ENCODE peak calls at places on chromosome 13, in seven cellular contexts. One of them, this sample, is unnamed.

GRCh38 chr13:65913173-65913572 is 1317.0 kb downstream of the PCDH9 start:
- DNase-seq in DMS153: no peak
- DNase-seq in endodermal cell: no peak
- DNase-seq in amygdala: no peak
- DNase-seq in effector memory CD8-positive, alpha-beta T cell: no peak
- DNase-seq in non-pigmented ciliary epithelial cell: peak
- DNase-seq in activated CD4-positive, alpha-beta T cell treated with anti-CD3 and anti-CD28 coated beads, Interleukin-2, amount 50 U/mL, for 1 hour: no peak
- DNase-seq in this sample: no peak

GRCh38 chr13:29543230-29544215 is 52.0 kb downstream of the SLC7A1 start:
- DNase-seq in DMS153: no peak
- DNase-seq in endodermal cell: peak
- DNase-seq in amygdala: no peak
- DNase-seq in effector memory CD8-positive, alpha-beta T cell: no peak
- DNase-seq in non-pigmented ciliary epithelial cell: no peak
- DNase-seq in activated CD4-positive, alpha-beta T cell treated with anti-CD3 and anti-CD28 coated beads, Interleukin-2, amount 50 U/mL, for 1 hour: no peak
- DNase-seq in this sample: peak

GRCh38 chr13:94192576-94192975 is 286.9 kb downstream of the DCT start:
- DNase-seq in DMS153: peak
- DNase-seq in endodermal cell: peak
- DNase-seq in amygdala: no peak
- DNase-seq in effector memory CD8-positive, alpha-beta T cell: no peak
- DNase-seq in non-pigmented ciliary epithelial cell: no peak
- DNase-seq in activated CD4-positive, alpha-beta T cell treated with anti-CD3 and anti-CD28 coated beads, Interleukin-2, amount 50 U/mL, for 1 hour: no peak
- DNase-seq in this sample: peak

GRCh38 chr13:46982856-46983582 is 86.2 kb upstream of the HTR2A start:
- DNase-seq in DMS153: no peak
- DNase-seq in endodermal cell: no peak
- DNase-seq in amygdala: no peak
- DNase-seq in effector memory CD8-positive, alpha-beta T cell: no peak
- DNase-seq in non-pigmented ciliary epithelial cell: no peak
- DNase-seq in activated CD4-positive, alpha-beta T cell treated with anti-CD3 and anti-CD28 coated beads, Interleukin-2, amount 50 U/mL, for 1 hour: no peak
- DNase-seq in this sample: no peak

GRCh38 chr13:27035892-27036235 is 135.7 kb downstream of the USP12 start:
- DNase-seq in DMS153: no peak
- DNase-seq in endodermal cell: no peak
- DNase-seq in amygdala: no peak
- DNase-seq in effector memory CD8-positive, alpha-beta T cell: no peak
- DNase-seq in non-pigmented ciliary epithelial cell: no peak
- DNase-seq in activated CD4-positive, alpha-beta T cell treated with anti-CD3 and anti-CD28 coated beads, Interleukin-2, amount 50 U/mL, for 1 hour: no peak
- DNase-seq in this sample: peak

GRCh38 chr13:48006396-48006795 is 5.3 kb upstream of the SUCLA2 start:
- DNase-seq in DMS153: no peak
- DNase-seq in endodermal cell: no peak
- DNase-seq in amygdala: no peak
- DNase-seq in effector memory CD8-positive, alpha-beta T cell: no peak
- DNase-seq in non-pigmented ciliary epithelial cell: no peak
- DNase-seq in activated CD4-positive, alpha-beta T cell treated with anti-CD3 and anti-CD28 coated beads, Interleukin-2, amount 50 U/mL, for 1 hour: no peak
- DNase-seq in this sample: no peak

GRCh38 chr13:71606818-71607217 is 260.2 kb downstream of the DACH1 start:
- DNase-seq in DMS153: no peak
- DNase-seq in endodermal cell: no peak
- DNase-seq in amygdala: no peak
- DNase-seq in effector memory CD8-positive, alpha-beta T cell: no peak
- DNase-seq in non-pigmented ciliary epithelial cell: no peak
- DNase-seq in activated CD4-positive, alpha-beta T cell treated with anti-CD3 and anti-CD28 coated beads, Interleukin-2, amount 50 U/mL, for 1 hour: no peak
- DNase-seq in this sample: no peak

GRCh38 chr13:31835932-31836331 is 96.6 kb downstream of the RXFP2 start:
- DNase-seq in DMS153: peak
- DNase-seq in endodermal cell: no peak
- DNase-seq in amygdala: no peak
- DNase-seq in effector memory CD8-positive, alpha-beta T cell: no peak
- DNase-seq in non-pigmented ciliary epithelial cell: peak
- DNase-seq in activated CD4-positive, alpha-beta T cell treated with anti-CD3 and anti-CD28 coated beads, Interleukin-2, amount 50 U/mL, for 1 hour: no peak
- DNase-seq in this sample: no peak

GRCh38 chr13:29924951-29925350 is 74.5 kb upstream of the UBL3 start:
- DNase-seq in DMS153: no peak
- DNase-seq in endodermal cell: no peak
- DNase-seq in amygdala: no peak
- DNase-seq in effector memory CD8-positive, alpha-beta T cell: no peak
- DNase-seq in non-pigmented ciliary epithelial cell: no peak
- DNase-seq in activated CD4-positive, alpha-beta T cell treated with anti-CD3 and anti-CD28 coated beads, Interleukin-2, amount 50 U/mL, for 1 hour: no peak
- DNase-seq in this sample: no peak

GRCh38 chr13:60143775-60144174 is 20.0 kb downstream of the DIAPH3 start:
- DNase-seq in DMS153: peak
- DNase-seq in endodermal cell: no peak
- DNase-seq in amygdala: no peak
- DNase-seq in effector memory CD8-positive, alpha-beta T cell: no peak
- DNase-seq in non-pigmented ciliary epithelial cell: no peak
- DNase-seq in activated CD4-positive, alpha-beta T cell treated with anti-CD3 and anti-CD28 coated beads, Interleukin-2, amount 50 U/mL, for 1 hour: no peak
- DNase-seq in this sample: no peak

GRCh38 chr13:27372896-27373295 is 51.5 kb upstream of the GTF3A start:
- DNase-seq in DMS153: peak
- DNase-seq in endodermal cell: no peak
- DNase-seq in amygdala: no peak
- DNase-seq in effector memory CD8-positive, alpha-beta T cell: no peak
- DNase-seq in non-pigmented ciliary epithelial cell: no peak
- DNase-seq in activated CD4-positive, alpha-beta T cell treated with anti-CD3 and anti-CD28 coated beads, Interleukin-2, amount 50 U/mL, for 1 hour: no peak
- DNase-seq in this sample: peak

GRCh38 chr13:49840266-49840665 is 47.8 kb upstream of the KPNA3 start:
- DNase-seq in DMS153: no peak
- DNase-seq in endodermal cell: no peak
- DNase-seq in amygdala: no peak
- DNase-seq in effector memory CD8-positive, alpha-beta T cell: no peak
- DNase-seq in non-pigmented ciliary epithelial cell: no peak
- DNase-seq in activated CD4-positive, alpha-beta T cell treated with anti-CD3 and anti-CD28 coated beads, Interleukin-2, amount 50 U/mL, for 1 hour: no peak
- DNase-seq in this sample: no peak

GRCh38 chr13:43543331-43543730 is 243.4 kb downstream of the ENOX1 start:
- DNase-seq in DMS153: no peak
- DNase-seq in endodermal cell: no peak
- DNase-seq in amygdala: no peak
- DNase-seq in effector memory CD8-positive, alpha-beta T cell: no peak
- DNase-seq in non-pigmented ciliary epithelial cell: no peak
- DNase-seq in activated CD4-positive, alpha-beta T cell treated with anti-CD3 and anti-CD28 coated beads, Interleukin-2, amount 50 U/mL, for 1 hour: no peak
- DNase-seq in this sample: no peak

GRCh38 chr13:101127741-101128353 is 288.5 kb downstream of the NALCN start:
- DNase-seq in DMS153: no peak
- DNase-seq in endodermal cell: no peak
- DNase-seq in amygdala: no peak
- DNase-seq in effector memory CD8-positive, alpha-beta T cell: no peak
- DNase-seq in non-pigmented ciliary epithelial cell: no peak
- DNase-seq in activated CD4-positive, alpha-beta T cell treated with anti-CD3 and anti-CD28 coated beads, Interleukin-2, amount 50 U/mL, for 1 hour: no peak
- DNase-seq in this sample: no peak

GRCh38 chr13:108785844-108786243 is 156.4 kb downstream of the MYO16 start:
- DNase-seq in DMS153: no peak
- DNase-seq in endodermal cell: no peak
- DNase-seq in amygdala: no peak
- DNase-seq in effector memory CD8-positive, alpha-beta T cell: no peak
- DNase-seq in non-pigmented ciliary epithelial cell: no peak
- DNase-seq in activated CD4-positive, alpha-beta T cell treated with anti-CD3 and anti-CD28 coated beads, Interleukin-2, amount 50 U/mL, for 1 hour: no peak
- DNase-seq in this sample: no peak

GRCh38 chr13:59276436-59276835 is 887.3 kb downstream of the DIAPH3 start:
- DNase-seq in DMS153: no peak
- DNase-seq in endodermal cell: no peak
- DNase-seq in amygdala: no peak
- DNase-seq in effector memory CD8-positive, alpha-beta T cell: no peak
- DNase-seq in non-pigmented ciliary epithelial cell: no peak
- DNase-seq in activated CD4-positive, alpha-beta T cell treated with anti-CD3 and anti-CD28 coated beads, Interleukin-2, amount 50 U/mL, for 1 hour: no peak
- DNase-seq in this sample: no peak

GRCh38 chr13:44470623-44471562 is 97.3 kb downstream of the SERP2 start:
- DNase-seq in DMS153: no peak
- DNase-seq in endodermal cell: no peak
- DNase-seq in amygdala: no peak
- DNase-seq in effector memory CD8-positive, alpha-beta T cell: no peak
- DNase-seq in non-pigmented ciliary epithelial cell: no peak
- DNase-seq in activated CD4-positive, alpha-beta T cell treated with anti-CD3 and anti-CD28 coated beads, Interleukin-2, amount 50 U/mL, for 1 hour: no peak
- DNase-seq in this sample: no peak

GRCh38 chr13:30157616-30157993 is 149.7 kb downstream of the KATNAL1 start:
- DNase-seq in DMS153: no peak
- DNase-seq in endodermal cell: no peak
- DNase-seq in amygdala: no peak
- DNase-seq in effector memory CD8-positive, alpha-beta T cell: no peak
- DNase-seq in non-pigmented ciliary epithelial cell: no peak
- DNase-seq in activated CD4-positive, alpha-beta T cell treated with anti-CD3 and anti-CD28 coated beads, Interleukin-2, amount 50 U/mL, for 1 hour: no peak
- DNase-seq in this sample: peak

GRCh38 chr13:24165746-24166145 is 5.2 kb downstream of the SPATA13 start:
- DNase-seq in DMS153: no peak
- DNase-seq in endodermal cell: peak
- DNase-seq in amygdala: no peak
- DNase-seq in effector memory CD8-positive, alpha-beta T cell: no peak
- DNase-seq in non-pigmented ciliary epithelial cell: no peak
- DNase-seq in activated CD4-positive, alpha-beta T cell treated with anti-CD3 and anti-CD28 coated beads, Interleukin-2, amount 50 U/mL, for 1 hour: no peak
- DNase-seq in this sample: no peak

GRCh38 chr13:68176486-68176885 is 946.4 kb upstream of the PCDH9 start:
- DNase-seq in DMS153: no peak
- DNase-seq in endodermal cell: no peak
- DNase-seq in amygdala: no peak
- DNase-seq in effector memory CD8-positive, alpha-beta T cell: no peak
- DNase-seq in non-pigmented ciliary epithelial cell: peak
- DNase-seq in activated CD4-positive, alpha-beta T cell treated with anti-CD3 and anti-CD28 coated beads, Interleukin-2, amount 50 U/mL, for 1 hour: no peak
- DNase-seq in this sample: no peak

GRCh38 chr13:79126706-79127105 is 279.3 kb downstream of the RBM26 start:
- DNase-seq in DMS153: no peak
- DNase-seq in endodermal cell: no peak
- DNase-seq in amygdala: no peak
- DNase-seq in effector memory CD8-positive, alpha-beta T cell: no peak
- DNase-seq in non-pigmented ciliary epithelial cell: no peak
- DNase-seq in activated CD4-positive, alpha-beta T cell treated with anti-CD3 and anti-CD28 coated beads, Interleukin-2, amount 50 U/mL, for 1 hour: no peak
- DNase-seq in this sample: no peak

GRCh38 chr13:60765700-60766411 is 368.8 kb downstream of the TDRD3 start:
- DNase-seq in DMS153: no peak
- DNase-seq in endodermal cell: no peak
- DNase-seq in amygdala: no peak
- DNase-seq in effector memory CD8-positive, alpha-beta T cell: no peak
- DNase-seq in non-pigmented ciliary epithelial cell: peak
- DNase-seq in activated CD4-positive, alpha-beta T cell treated with anti-CD3 and anti-CD28 coated beads, Interleukin-2, amount 50 U/mL, for 1 hour: no peak
- DNase-seq in this sample: peak

GRCh38 chr13:75402787-75403186 is 79.2 kb downstream of the TBC1D4 start:
- DNase-seq in DMS153: no peak
- DNase-seq in endodermal cell: no peak
- DNase-seq in amygdala: no peak
- DNase-seq in effector memory CD8-positive, alpha-beta T cell: no peak
- DNase-seq in non-pigmented ciliary epithelial cell: no peak
- DNase-seq in activated CD4-positive, alpha-beta T cell treated with anti-CD3 and anti-CD28 coated beads, Interleukin-2, amount 50 U/mL, for 1 hour: no peak
- DNase-seq in this sample: peak

GRCh38 chr13:106597759-106598395 is 29.9 kb upstream of the ARGLU1 start:
- DNase-seq in DMS153: no peak
- DNase-seq in endodermal cell: no peak
- DNase-seq in amygdala: no peak
- DNase-seq in effector memory CD8-positive, alpha-beta T cell: no peak
- DNase-seq in non-pigmented ciliary epithelial cell: no peak
- DNase-seq in activated CD4-positive, alpha-beta T cell treated with anti-CD3 and anti-CD28 coated beads, Interleukin-2, amount 50 U/mL, for 1 hour: no peak
- DNase-seq in this sample: no peak

GRCh38 chr13:90562388-90562787 is 785.1 kb upstream of the MIR17HG start:
- DNase-seq in DMS153: no peak
- DNase-seq in endodermal cell: no peak
- DNase-seq in amygdala: no peak
- DNase-seq in effector memory CD8-positive, alpha-beta T cell: no peak
- DNase-seq in non-pigmented ciliary epithelial cell: no peak
- DNase-seq in activated CD4-positive, alpha-beta T cell treated with anti-CD3 and anti-CD28 coated beads, Interleukin-2, amount 50 U/mL, for 1 hour: no peak
- DNase-seq in this sample: no peak

GRCh38 chr13:29892149-29892548 is 41.7 kb upstream of the UBL3 start:
- DNase-seq in DMS153: peak
- DNase-seq in endodermal cell: peak
- DNase-seq in amygdala: no peak
- DNase-seq in effector memory CD8-positive, alpha-beta T cell: no peak
- DNase-seq in non-pigmented ciliary epithelial cell: no peak
- DNase-seq in activated CD4-positive, alpha-beta T cell treated with anti-CD3 and anti-CD28 coated beads, Interleukin-2, amount 50 U/mL, for 1 hour: no peak
- DNase-seq in this sample: no peak

GRCh38 chr13:46278474-46278873 is 66.7 kb downstream of the LRRC63 start:
- DNase-seq in DMS153: no peak
- DNase-seq in endodermal cell: peak
- DNase-seq in amygdala: no peak
- DNase-seq in effector memory CD8-positive, alpha-beta T cell: no peak
- DNase-seq in non-pigmented ciliary epithelial cell: no peak
- DNase-seq in activated CD4-positive, alpha-beta T cell treated with anti-CD3 and anti-CD28 coated beads, Interleukin-2, amount 50 U/mL, for 1 hour: no peak
- DNase-seq in this sample: peak

GRCh38 chr13:45512148-45512498 is 47.4 kb downstream of the COG3 start:
- DNase-seq in DMS153: no peak
- DNase-seq in endodermal cell: no peak
- DNase-seq in amygdala: no peak
- DNase-seq in effector memory CD8-positive, alpha-beta T cell: no peak
- DNase-seq in non-pigmented ciliary epithelial cell: no peak
- DNase-seq in activated CD4-positive, alpha-beta T cell treated with anti-CD3 and anti-CD28 coated beads, Interleukin-2, amount 50 U/mL, for 1 hour: no peak
- DNase-seq in this sample: no peak

GRCh38 chr13:32889986-32890565 is 126.1 kb upstream of the KL start:
- DNase-seq in DMS153: no peak
- DNase-seq in endodermal cell: no peak
- DNase-seq in amygdala: no peak
- DNase-seq in effector memory CD8-positive, alpha-beta T cell: no peak
- DNase-seq in non-pigmented ciliary epithelial cell: no peak
- DNase-seq in activated CD4-positive, alpha-beta T cell treated with anti-CD3 and anti-CD28 coated beads, Interleukin-2, amount 50 U/mL, for 1 hour: no peak
- DNase-seq in this sample: no peak

GRCh38 chr13:26025196-26025595 is 26.6 kb downstream of the SHISA2 start:
- DNase-seq in DMS153: no peak
- DNase-seq in endodermal cell: peak
- DNase-seq in amygdala: no peak
- DNase-seq in effector memory CD8-positive, alpha-beta T cell: no peak
- DNase-seq in non-pigmented ciliary epithelial cell: no peak
- DNase-seq in activated CD4-positive, alpha-beta T cell treated with anti-CD3 and anti-CD28 coated beads, Interleukin-2, amount 50 U/mL, for 1 hour: no peak
- DNase-seq in this sample: no peak

GRCh38 chr13:101339202-101339601 is 77.1 kb downstream of the NALCN start:
- DNase-seq in DMS153: no peak
- DNase-seq in endodermal cell: no peak
- DNase-seq in amygdala: no peak
- DNase-seq in effector memory CD8-positive, alpha-beta T cell: no peak
- DNase-seq in non-pigmented ciliary epithelial cell: no peak
- DNase-seq in activated CD4-positive, alpha-beta T cell treated with anti-CD3 and anti-CD28 coated beads, Interleukin-2, amount 50 U/mL, for 1 hour: no peak
- DNase-seq in this sample: no peak

GRCh38 chr13:103067751-103068563 is 1.7 kb upstream of the SLC10A2 start:
- DNase-seq in DMS153: no peak
- DNase-seq in endodermal cell: peak
- DNase-seq in amygdala: no peak
- DNase-seq in effector memory CD8-positive, alpha-beta T cell: no peak
- DNase-seq in non-pigmented ciliary epithelial cell: no peak
- DNase-seq in activated CD4-positive, alpha-beta T cell treated with anti-CD3 and anti-CD28 coated beads, Interleukin-2, amount 50 U/mL, for 1 hour: no peak
- DNase-seq in this sample: peak

GRCh38 chr13:113754691-113755090 is 4.3 kb upstream of the TMEM255B start:
- DNase-seq in DMS153: no peak
- DNase-seq in endodermal cell: no peak
- DNase-seq in amygdala: no peak
- DNase-seq in effector memory CD8-positive, alpha-beta T cell: no peak
- DNase-seq in non-pigmented ciliary epithelial cell: no peak
- DNase-seq in activated CD4-positive, alpha-beta T cell treated with anti-CD3 and anti-CD28 coated beads, Interleukin-2, amount 50 U/mL, for 1 hour: no peak
- DNase-seq in this sample: no peak

GRCh38 chr13:39016789-39017188 is 21.1 kb downstream of the PROSER1 start:
- DNase-seq in DMS153: no peak
- DNase-seq in endodermal cell: peak
- DNase-seq in amygdala: no peak
- DNase-seq in effector memory CD8-positive, alpha-beta T cell: no peak
- DNase-seq in non-pigmented ciliary epithelial cell: no peak
- DNase-seq in activated CD4-positive, alpha-beta T cell treated with anti-CD3 and anti-CD28 coated beads, Interleukin-2, amount 50 U/mL, for 1 hour: no peak
- DNase-seq in this sample: peak

This sample was measured in ELF-1.